ENCODE peak calls at places on chromosomes 12 and 14, in five cellular contexts. M, V, Q, U and P are unnamed samples.
A peak's percentile ranks its signal among the peaks of the same experiment; 100 is the strongest.

GRCh38 chr12:121953695-121954094 is 35.3 kb downstream of the CFAP251 start:
- DNase-seq in U (no peak), V (peak; percentile 44), Q (no peak), M (no peak), P (no peak)

GRCh38 chr12:18551703-18552102 is 186.1 kb downstream of the PLCZ1 start:
- DNase-seq in Q (no peak), V (peak; percentile 68), M (no peak), U (no peak), P (peak; percentile 8)

GRCh38 chr14:89720741-89721315 is 233.7 kb downstream of the EFCAB11 start:
- DNase-seq in V (no peak), U (no peak), Q (peak; percentile 20), M (no peak), P (no peak)

GRCh38 chr12:77232045-77232444 is 166.7 kb upstream of the E2F7 start:
- DNase-seq in V (peak; percentile 50), Q (no peak), M (peak; percentile 38), U (peak; percentile 93), P (peak; percentile 53)

GRCh38 chr12:96208346-96208745 is 14.2 kb downstream of the ELK3 start:
- DNase-seq in U (peak; percentile 80), Q (no peak), V (peak; percentile 70), M (peak; percentile 83), P (peak; percentile 90)

GRCh38 chr12:50276912-50277671 is 6.2 kb downstream of the LIMA1 start:
- DNase-seq in Q (no peak), M (no peak), U (no peak), V (no peak), P (no peak)

GRCh38 chr14:77991128-77991772 is 178.9 kb upstream of the NRXN3 start:
- DNase-seq in U (no peak), M (no peak), V (no peak), Q (no peak), P (no peak)

GRCh38 chr12:83181074-83181473 is 494.4 kb downstream of the TMTC2 start:
- DNase-seq in U (no peak), M (no peak), V (no peak), Q (no peak), P (no peak)

GRCh38 chr14:93655078-93655750 is 133.1 kb downstream of the PRIMA1 start:
- DNase-seq in M (peak; percentile 63), U (peak; percentile 43), Q (peak; percentile 22), V (peak; percentile 62), P (peak; percentile 58)

GRCh38 chr12:57832966-57833365 is 13.6 kb downstream of the CTDSP2 start:
- DNase-seq in Q (no peak), U (peak; percentile 52), M (peak; percentile 37), V (no peak), P (no peak)

GRCh38 chr12:87127272-87127671 is 871.1 kb upstream of the MGAT4C start:
- DNase-seq in M (peak; percentile 73), Q (no peak), V (peak; percentile 72), U (peak; percentile 55), P (peak; percentile 48)

GRCh38 chr14:97077687-97078086 is 280.5 kb downstream of the VRK1 start:
- DNase-seq in V (no peak), Q (no peak), U (no peak), M (no peak), P (no peak)

GRCh38 chr12:26878661-26879119 is 45.7 kb upstream of the ITPR2 start:
- DNase-seq in M (peak; percentile 26), U (peak; percentile 8), Q (peak; percentile 85), V (no peak), P (peak; percentile 84)

GRCh38 chr12:120367252-120367923 is 1.6 kb downstream of the MSI1 start:
- DNase-seq in M (peak; percentile 17), U (no peak), V (no peak), Q (no peak), P (no peak)

GRCh38 chr12:126811401-126811800 is 1455.6 kb upstream of the TMEM132C start:
- DNase-seq in V (no peak), M (no peak), Q (no peak), U (no peak), P (no peak)

GRCh38 chr14:105422695-105423487 is 3.3 kb downstream of the MTA1 start:
- DNase-seq in U (no peak), Q (no peak), M (no peak), V (no peak), P (no peak)

GRCh38 chr12:79673334-79673733 is 17.4 kb downstream of the PAWR start:
- DNase-seq in Q (no peak), V (peak; percentile 91), M (no peak), U (no peak), P (no peak)

GRCh38 chr14:103067231-103067954 is 10.0 kb upstream of the CDC42BPB start:
- DNase-seq in Q (no peak), M (peak; percentile 10), V (peak; percentile 92), U (peak; percentile 81), P (peak; percentile 62)

GRCh38 chr12:89194683-89195082 is 157.6 kb downstream of the DUSP6 start:
- DNase-seq in V (no peak), M (no peak), U (no peak), Q (no peak), P (no peak)

GRCh38 chr12:17326649-17327048 is 720.7 kb upstream of the LMO3 start:
- DNase-seq in M (no peak), U (no peak), V (no peak), Q (no peak), P (no peak)

GRCh38 chr14:103848720-103849077 is 1.3 kb upstream of the PPP1R13B start:
- DNase-seq in Q (peak; percentile 36), V (no peak), U (no peak), M (no peak), P (no peak)

GRCh38 chr12:108948369-108948768 is 68.5 kb downstream of the DAO start:
- DNase-seq in Q (no peak), U (no peak), V (peak; percentile 19), M (no peak), P (no peak)

GRCh38 chr12:96487634-96488033 is 1.7 kb upstream of the CFAP54 start:
- DNase-seq in Q (no peak), M (no peak), V (no peak), U (no peak), P (no peak)

GRCh38 chr12:120628919-120629318 is 11.5 kb upstream of the CABP1 start:
- DNase-seq in V (no peak), U (no peak), Q (peak; percentile 13), M (no peak), P (no peak)

GRCh38 chr14:88804035-88804434 is 11.3 kb upstream of the EML5 start:
- DNase-seq in V (peak; percentile 27), M (no peak), Q (no peak), U (no peak), P (no peak)

GRCh38 chr12:114935658-114936057 is 251.7 kb upstream of the TBX3 start:
- DNase-seq in V (no peak), U (no peak), M (no peak), Q (no peak), P (no peak)

GRCh38 chr12:20194171-20194570 is 174.2 kb upstream of the PDE3A start:
- DNase-seq in Q (no peak), M (peak; percentile 62), V (peak; percentile 5), U (peak; percentile 46), P (peak; percentile 54)

GRCh38 chr12:50862316-50862715 is 19.6 kb downstream of the TMPRSS12 start:
- DNase-seq in M (peak; percentile 15), V (peak; percentile 73), Q (no peak), U (peak; percentile 51), P (peak; percentile 61)

GRCh38 chr12:96047621-96048211 is 12.3 kb upstream of the LTA4H start:
- DNase-seq in M (peak; percentile 72), U (peak; percentile 59), Q (no peak), V (peak; percentile 99), P (peak; percentile 68)

GRCh38 chr14:50122291-50122690 is 5.9 kb upstream of the VCPKMT start:
- DNase-seq in Q (no peak), U (no peak), V (no peak), M (no peak), P (no peak)

GRCh38 chr12:45989277-45989856 is 1.0 kb downstream of the SCAF11 start:
- DNase-seq in M (peak; percentile 41), Q (no peak), U (no peak), V (peak; percentile 33), P (peak; percentile 41)

GRCh38 chr12:4032906-4033628 is 159.9 kb upstream of the PARP11 start:
- DNase-seq in M (no peak), V (peak; percentile 98), U (peak; percentile 37), Q (no peak), P (no peak)

GRCh38 chr12:71371132-71371531 is 68.5 kb upstream of the LGR5 start:
- DNase-seq in Q (no peak), U (no peak), V (peak; percentile 8), M (peak; percentile 33), P (peak; percentile 25)

GRCh38 chr12:3097186-3097804 is 20.1 kb downstream of the TSPAN9 start:
- DNase-seq in Q (peak; percentile 92), V (no peak), U (no peak), M (peak; percentile 90), P (peak; percentile 92)

GRCh38 chr12:12786371-12786715 is 884 bp downstream of the APOLD1 start:
- DNase-seq in V (no peak), Q (no peak), M (peak; percentile 66), U (peak; percentile 17), P (no peak)
- H3K4me3 ChIP-seq in V (peak overlapping the region; percentile 53), Q (peak overlapping the region; percentile 57), M (peak overlapping the region; percentile 75), U (peak overlapping the region; percentile 67), P (peak overlapping the region; percentile 56)

GRCh38 chr14:86153480-86153879 is 623.5 kb downstream of the FLRT2 start:
- DNase-seq in Q (no peak), M (no peak), V (no peak), U (no peak), P (no peak)
- TF ChIP-seq CTCF in Q (no peak), M (peak; percentile 14), V (no peak), U (no peak), P (no peak)

GRCh38 chr14:57299511-57299910 is 30.7 kb downstream of the AP5M1 start:
- DNase-seq in V (no peak), Q (no peak), U (no peak), M (no peak), P (no peak)
- H3K4me3 ChIP-seq in V (no peak overlapping the region), Q (no peak overlapping the region), U (no peak overlapping the region), M (no peak overlapping the region), P (no peak overlapping the region)

GRCh38 chr14:35898217-35898775 is 72.2 kb downstream of the BRMS1L start:
- DNase-seq in Q (no peak), V (no peak), M (no peak), U (no peak), P (no peak)
- TF ChIP-seq CTCF in Q (no peak), V (no peak), M (no peak), U (no peak), P (no peak)

GRCh38 chr14:47674546-47675238 is 713 bp downstream of the MDGA2 start:
- DNase-seq in U (no peak), M (peak; percentile 2), V (no peak), Q (no peak), P (no peak)
- H3K4me3 ChIP-seq in U (no peak overlapping the region), M (no peak overlapping the region), V (no peak overlapping the region), Q (peak overlapping the region; percentile 0), P (no peak overlapping the region)

DNA sequence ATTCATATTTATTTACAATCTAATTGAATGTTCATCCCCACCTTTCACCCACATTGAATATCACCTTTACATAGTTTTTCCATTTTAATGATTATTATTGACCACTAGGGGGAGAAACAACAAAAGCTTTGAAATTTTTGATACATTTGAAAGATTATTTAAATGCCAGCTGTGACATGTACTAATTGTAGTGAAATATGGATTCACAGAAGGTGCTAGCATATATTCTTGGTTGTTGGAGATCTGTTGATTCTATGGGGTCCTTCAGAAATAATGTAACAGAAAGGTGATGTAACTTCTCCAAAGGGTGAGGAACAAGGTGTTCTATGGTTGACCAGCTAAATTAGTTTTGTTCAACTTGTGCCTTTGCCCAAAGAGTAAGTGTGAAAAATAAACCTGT is 22.4 kb upstream of the GPR33 start:
- DNase-seq in V (peak; percentile 32), U (peak; percentile 8), Q (no peak), M (peak; percentile 43), P (peak; percentile 33)
- TF ChIP-seq CTCF in V (peak; percentile 12), U (peak; percentile 58), Q (peak; percentile 72), M (peak; percentile 40), P (peak; percentile 41)